ENCODE peak calls at places on chromosomes 13 and 19, in six cellular contexts. Y is mucosa of descending colon, K is fibroblast of lung, T is stomach, X is breast epithelium, E is fibroblast of pulmonary artery. N is an unnamed sample.

GRCh38 chr13:27388236-27388635 is 36.2 kb upstream of the GTF3A start:
- DNase-seq in Y (no peak), K (no peak), T (no peak), X (no peak), E (no peak), N (no peak)

GRCh38 chr13:22196777-22197176 is 525.9 kb downstream of the FGF9 start:
- DNase-seq in Y (no peak), K (no peak), T (no peak), X (no peak), E (no peak), N (no peak)

GRCh38 chr19:17915940-17916593 is 16.7 kb upstream of the CCDC124 start:
- DNase-seq in Y (no peak), K (no peak), T (peak), X (no peak), E (no peak), N (peak)

GRCh38 chr13:72004975-72005374 is 138.0 kb upstream of the DACH1 start:
- DNase-seq in Y (no peak), K (peak), T (no peak), X (no peak), E (peak), N (peak)

GRCh38 chr13:29805994-29806748 is 44.2 kb downstream of the UBL3 start:
- DNase-seq in Y (no peak), K (no peak), T (no peak), X (no peak), E (no peak), N (no peak)

GRCh38 chr13:19644947-19645439 is 11.5 kb downstream of the MPHOSPH8 start:
- DNase-seq in Y (no peak), K (no peak), T (no peak), X (no peak), E (no peak), N (no peak)

GRCh38 chr13:78398743-78399410 is 204.5 kb downstream of the POU4F1 start:
- DNase-seq in Y (no peak), K (no peak), T (no peak), X (no peak), E (no peak), N (no peak)

GRCh38 chr19:38492147-38492813 is 58.8 kb downstream of the RYR1 start:
- DNase-seq in Y (no peak), K (no peak), T (no peak), X (no peak), E (no peak), N (no peak)

GRCh38 chr13:98098511-98098910 is 44.4 kb upstream of the FARP1 start:
- DNase-seq in Y (no peak), K (peak), T (no peak), X (no peak), E (peak), N (no peak)

GRCh38 chr19:51274371-51274770 is 23.5 kb downstream of the SIGLECL1 start:
- DNase-seq in Y (no peak), K (no peak), T (no peak), X (no peak), E (no peak), N (no peak)

GRCh38 chr13:106802917-106803316 is 235.0 kb upstream of the ARGLU1 start:
- DNase-seq in Y (no peak), K (no peak), T (no peak), X (no peak), E (no peak), N (no peak)

GRCh38 chr19:46622118-46622446 is 2.8 kb downstream of the PTGIR start:
- DNase-seq in Y (no peak), K (no peak), T (no peak), X (no peak), E (no peak), N (no peak)

GRCh38 chr19:3204646-3205275 is 19.0 kb downstream of the NCLN start:
- DNase-seq in Y (no peak), K (no peak), T (no peak), X (no peak), E (no peak), N (no peak)

GRCh38 chr13:36163809-36164308 is 32.7 kb upstream of the DCLK1 start:
- DNase-seq in Y (peak), K (peak), T (peak), X (no peak), E (peak), N (peak)

GRCh38 chr19:38974599-38975213 is 836 bp downstream of the FBXO17 start:
- DNase-seq in Y (no peak), K (no peak), T (no peak), X (no peak), E (peak), N (no peak)

GRCh38 chr19:4870025-4870700 is 2.7 kb upstream of the PLIN3 start:
- DNase-seq in Y (peak), K (peak), T (peak), X (no peak), E (peak), N (peak)

GRCh38 chr19:58514564-58515020 is 2.8 kb upstream of the SLC27A5 start:
- DNase-seq in Y (no peak), K (no peak), T (no peak), X (no peak), E (no peak), N (no peak)

GRCh38 chr13:114100446-114101320 is 31.7 kb downstream of the RASA3 start:
- DNase-seq in Y (no peak), K (peak), T (no peak), X (peak), E (peak), N (peak)

GRCh38 chr19:572891-573825 is 762 bp downstream of the BSG start:
- DNase-seq in Y (peak), K (peak), T (peak), X (no peak), E (peak), N (peak)

GRCh38 chr19:5091576-5092215 is 122.8 kb downstream of the KDM4B start:
- DNase-seq in Y (no peak), K (no peak), T (no peak), X (no peak), E (no peak), N (no peak)

GRCh38 chr13:70080030-70080429 is 27.6 kb upstream of the ATXN8OS start:
- DNase-seq in Y (no peak), K (no peak), T (no peak), X (no peak), E (no peak), N (no peak)

GRCh38 chr13:38264363-38265134 is 85.1 kb upstream of the UFM1 start:
- DNase-seq in Y (no peak), K (no peak), T (no peak), X (no peak), E (no peak), N (no peak)

GRCh38 chr13:20702530-20702929 is 969 bp upstream of the IL17D start:
- DNase-seq in Y (peak), K (peak), T (no peak), X (no peak), E (no peak), N (no peak)

GRCh38 chr19:42433503-42434260 is 6.5 kb upstream of the LIPE start:
- DNase-seq in Y (peak), K (peak), T (peak), X (peak), E (peak), N (peak)

GRCh38 chr19:37412700-37413099 is 41.8 kb downstream of the ZNF527 start:
- DNase-seq in Y (no peak), K (no peak), T (no peak), X (no peak), E (no peak), N (no peak)

GRCh38 chr13:105821337-105821736 is 714.1 kb downstream of the EFNB2 start:
- DNase-seq in Y (no peak), K (no peak), T (no peak), X (no peak), E (no peak), N (no peak)

GRCh38 chr13:32783067-32783466 is 196.8 kb downstream of the PDS5B start:
- DNase-seq in Y (no peak), K (peak), T (no peak), X (no peak), E (peak), N (peak)

GRCh38 chr13:44293908-44294735 is 79.5 kb upstream of the SERP2 start:
- DNase-seq in Y (no peak), K (peak), T (no peak), X (no peak), E (peak), N (peak)

GRCh38 chr13:29801737-29802305 is 48.6 kb downstream of the UBL3 start:
- DNase-seq in Y (no peak), K (peak), T (no peak), X (no peak), E (peak), N (no peak)

GRCh38 chr19:11191273-11191755 is 6.0 kb downstream of the KANK2 start:
- DNase-seq in Y (peak), K (peak), T (peak), X (no peak), E (peak), N (no peak)
- H3K4me3 ChIP-seq in Y (no peak), K (peak), T (no peak), X (no peak), E (no peak), N (no peak)

GRCh38 chr19:35144259-35144599 is 1.2 kb downstream of the FXYD7 start:
- DNase-seq in Y (no peak), K (no peak), T (no peak), X (no peak), E (no peak), N (no peak)

GRCh38 chr19:35143231-35143715 is at the start of gene FXYD7:
- DNase-seq in Y (no peak), K (no peak), T (no peak), X (no peak), E (no peak), N (no peak)

GRCh38 chr19:35143818-35144217 is 763 bp downstream of the FXYD7 start:
- DNase-seq in Y (no peak), K (no peak), T (no peak), X (no peak), E (no peak), N (no peak)

GRCh38 chr19:35141627-35142401 is 1.2 kb upstream of the FXYD7 start:
- DNase-seq in Y (peak), K (no peak), T (no peak), X (no peak), E (no peak), N (no peak)

DNA sequence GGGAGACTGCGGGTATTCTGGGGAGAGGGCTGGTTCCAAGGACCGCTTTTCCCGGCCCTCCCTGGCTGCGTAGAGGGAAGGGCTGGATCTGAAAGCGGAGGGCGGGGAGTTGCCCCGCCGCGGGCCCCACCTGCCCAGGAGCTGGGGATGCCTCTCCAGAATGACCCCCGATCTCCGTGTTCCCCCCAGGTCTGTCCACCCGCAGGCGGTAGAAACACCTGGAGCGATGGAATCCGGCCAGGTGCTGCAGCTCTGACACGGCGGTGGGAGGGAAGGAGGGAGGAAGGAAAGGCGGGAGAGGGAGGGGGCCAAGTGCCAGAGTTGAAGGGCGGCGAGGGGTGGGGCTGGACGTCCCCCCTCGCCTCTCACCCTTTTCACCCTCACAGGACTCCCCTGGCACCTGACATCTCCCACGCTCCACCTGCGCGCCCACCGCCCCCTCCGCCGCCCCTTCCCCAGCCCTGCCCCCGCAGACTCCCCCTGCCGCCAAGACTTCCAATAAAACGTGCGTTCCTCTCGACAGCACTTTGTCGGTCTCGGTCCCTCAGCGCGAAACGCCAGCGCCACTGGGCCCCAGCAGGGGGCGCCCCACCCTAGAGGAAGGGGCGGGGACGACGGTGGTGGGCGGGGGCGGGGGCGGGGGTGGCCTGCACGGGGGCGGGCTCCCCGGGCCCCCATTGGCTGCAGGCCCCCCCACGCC is 374 bp upstream of the FXYD7 start:
- DNase-seq in Y (peak), K (peak), T (peak), X (no peak), E (peak), N (peak)
- TF ChIP-seq CTCF in Y (peak), K (peak), T (no peak), X (no peak), E (peak), N (peak)

GRCh38 chr13:111540486-111540885 is 220.0 kb downstream of the TEX29 start:
- DNase-seq in Y (no peak), K (no peak), T (no peak), X (no peak), E (no peak), N (no peak)
- H3K4me3 ChIP-seq in Y (no peak), K (no peak), T (no peak), X (no peak), E (no peak), N (no peak)

GRCh38 chr19:49929611-49930482 is 543 bp upstream of the NUP62 start:
- DNase-seq in Y (peak), K (peak), T (peak), X (peak), E (peak), N (peak)
- TF ChIP-seq CTCF in Y (no peak), K (peak), T (peak), X (peak), E (no peak), N (no peak)

DNA sequence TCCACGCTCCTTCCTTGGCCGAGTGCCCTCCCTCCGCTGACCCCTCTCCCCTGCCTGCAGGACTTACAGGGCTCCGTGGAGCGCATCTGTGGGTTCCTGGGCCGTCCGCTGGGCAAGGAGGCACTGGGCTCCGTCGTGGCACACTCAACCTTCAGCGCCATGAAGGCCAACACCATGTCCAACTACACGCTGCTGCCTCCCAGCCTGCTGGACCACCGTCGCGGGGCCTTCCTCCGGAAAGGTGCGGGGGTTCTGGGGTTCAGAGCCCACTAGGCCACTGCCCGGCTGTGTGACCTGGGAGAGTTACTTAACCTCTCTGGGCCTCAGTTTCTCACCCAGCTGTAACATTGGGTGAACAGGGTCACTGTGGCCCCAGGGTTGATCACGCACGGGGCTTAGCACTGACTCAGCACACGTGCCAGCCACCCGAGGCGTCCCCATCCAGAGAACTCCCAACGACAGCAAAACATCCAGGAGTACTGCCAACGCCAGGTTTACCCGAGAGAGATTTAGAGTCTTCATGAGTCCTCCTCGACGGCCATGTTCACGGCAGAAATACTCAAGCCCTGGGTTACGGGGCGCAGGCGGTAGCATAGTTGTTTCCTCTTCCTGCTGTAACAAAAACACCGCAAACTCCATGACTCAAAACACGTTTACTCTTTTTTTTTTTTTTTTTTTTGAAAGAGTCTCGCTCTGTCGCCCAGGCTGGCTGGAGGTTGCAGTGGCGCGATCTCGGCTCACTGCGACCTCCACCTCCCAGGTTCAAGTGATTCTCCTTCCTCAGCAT is 9.7 kb upstream of the SPACA4 start:
- DNase-seq in Y (no peak), K (no peak), T (no peak), X (no peak), E (no peak), N (no peak)
- H3K4me3 ChIP-seq in Y (no peak), K (no peak), T (no peak), X (no peak), E (no peak), N (no peak)

GRCh38 chr13:94112731-94113130 is 366.8 kb downstream of the DCT start:
- DNase-seq in Y (no peak), K (no peak), T (no peak), X (no peak), E (no peak), N (no peak)

GRCh38 chr13:94114166-94114565 is 365.3 kb downstream of the DCT start:
- DNase-seq in Y (no peak), K (no peak), T (no peak), X (no peak), E (no peak), N (no peak)

GRCh38 chr13:94119360-94119936 is 360.0 kb downstream of the DCT start:
- DNase-seq in Y (peak), K (no peak), T (peak), X (no peak), E (no peak), N (no peak)

GRCh38 chr13:94112227-94112626 is 367.3 kb downstream of the DCT start:
- DNase-seq in Y (peak), K (peak), T (no peak), X (no peak), E (peak), N (peak)

DNA sequence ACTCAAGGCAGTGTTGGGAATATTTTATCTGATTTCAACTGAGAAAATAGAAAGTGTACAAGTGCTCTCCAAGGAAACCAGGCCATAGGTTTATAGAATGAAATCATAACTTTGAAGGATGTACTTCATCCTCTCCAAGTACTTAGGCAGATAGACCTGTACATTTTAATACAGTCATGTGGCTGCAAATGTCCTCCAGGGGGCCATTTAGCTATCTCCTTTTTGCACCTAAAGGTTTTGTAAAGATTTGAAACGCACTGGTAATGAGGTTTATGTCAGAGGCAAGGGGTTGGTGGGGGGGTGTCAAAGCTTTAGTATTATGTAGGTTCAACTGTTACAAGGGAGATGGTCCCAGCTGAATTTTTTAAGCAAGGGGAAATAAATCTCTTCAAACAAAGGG is 364.4 kb downstream of the DCT start:
- DNase-seq in Y (no peak), K (no peak), T (no peak), X (no peak), E (no peak), N (no peak)
- TF ChIP-seq CTCF in Y (no peak), K (no peak), T (no peak), X (no peak), E (no peak), N (no peak)

GRCh38 chr19:35347930-35348298 is 212 bp downstream of the FFAR1 start:
- DNase-seq in Y (no peak), K (no peak), T (no peak), X (peak), E (no peak), N (no peak)

GRCh38 chr19:35344511-35345031 is 3.1 kb upstream of the FFAR1 start:
- DNase-seq in Y (no peak), K (no peak), T (no peak), X (peak), E (no peak), N (no peak)

GRCh38 chr19:35347171-35347929 is at the start of gene FFAR1:
- DNase-seq in Y (peak), K (no peak), T (peak), X (peak), E (no peak), N (no peak)

GRCh38 chr19:35345671-35346111 is 2.0 kb upstream of the FFAR1 start:
- DNase-seq in Y (no peak), K (no peak), T (no peak), X (peak), E (no peak), N (no peak)

GRCh38 chr19:35346193-35347052 is 1.3 kb upstream of the FFAR1 start:
- DNase-seq in Y (peak), K (no peak), T (peak), X (peak), E (no peak), N (no peak)
- H3K4me3 ChIP-seq in Y (no peak), K (no peak), T (no peak), X (no peak), E (no peak), N (no peak)

DNA sequence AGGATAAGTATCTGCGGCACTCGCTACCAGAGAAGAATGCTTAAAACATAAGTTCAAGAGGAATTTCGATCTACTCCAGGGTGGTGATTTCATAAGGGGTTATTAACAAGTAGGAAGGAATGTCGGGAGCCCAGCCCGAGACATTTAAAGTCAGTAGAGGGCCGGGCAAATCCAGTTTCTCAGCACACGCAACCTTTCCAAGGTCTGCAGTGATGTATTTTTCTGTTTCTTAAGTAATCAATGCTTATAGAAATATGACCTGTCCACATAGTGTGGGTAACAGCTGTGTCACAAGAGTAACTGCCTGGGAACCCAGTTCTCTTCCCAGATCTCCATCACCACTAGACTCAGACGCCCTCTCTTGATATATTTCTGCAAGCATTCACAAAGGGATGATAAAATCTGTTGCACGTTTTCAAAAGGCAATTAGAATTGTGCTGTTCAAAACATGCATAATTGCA is 525.9 kb downstream of the MYO16 start:
- DNase-seq in Y (no peak), K (peak), T (no peak), X (no peak), E (peak), N (peak)
- TF ChIP-seq CTCF in Y (no peak), K (no peak), T (no peak), X (no peak), E (no peak), N (no peak)

GRCh38 chr13:99374169-99374991 is 67.2 kb upstream of the GPR183 start:
- DNase-seq in Y (no peak), K (no peak), T (no peak), X (no peak), E (no peak), N (no peak)
- H3K4me3 ChIP-seq in Y (no peak), K (no peak), T (no peak), X (no peak), E (no peak), N (no peak)

GRCh38 chr13:110713981-110714797 is 689 bp downstream of the ING1 start:
- DNase-seq in Y (peak), K (peak), T (peak), X (peak), E (peak), N (peak)

GRCh38 chr13:110713642-110713952 is at the start of gene ING1:
- DNase-seq in Y (no peak), K (no peak), T (no peak), X (no peak), E (no peak), N (no peak)

GRCh38 chr13:110714798-110715394 is 1.4 kb downstream of the ING1 start:
- DNase-seq in Y (peak), K (peak), T (peak), X (peak), E (peak), N (peak)

GRCh38 chr13:110716235-110716505 is 2.7 kb downstream of the ING1 start:
- DNase-seq in Y (peak), K (peak), T (peak), X (no peak), E (peak), N (peak)

GRCh38 chr13:110715395-110716234 is 2.1 kb downstream of the ING1 start:
- DNase-seq in Y (peak), K (peak), T (peak), X (peak), E (peak), N (peak)
- TF ChIP-seq CTCF in Y (peak), K (peak), T (no peak), X (no peak), E (no peak), N (peak)

N was measured in epithelial cell of esophagus.